ENCODE peak calls at places on chromosomes 11 and 22, in ten cellular contexts. S is activated CD4-positive, alpha-beta T cell treated with anti-CD3 and anti-CD28 coated beads for 36 hours; Q is T follicular helper cell; B is pancreas; Z is CD8-positive, alpha-beta T cell; A is T-cell; N is hippocampal formation; F is midbrain; E is endothelial cell; O is AG04450. Y is an unnamed sample.

GRCh38 chr11:112238041-112238440 is 11.8 kb downstream of the PTS start:
- DNase-seq in S (no peak), Q (no peak), B (no peak), Z (no peak), A (no peak), N (no peak), F (no peak), E (no peak), O (no peak), Y (no peak)

GRCh38 chr11:120133216-120134105 is 4.5 kb downstream of the TRIM29 start:
- DNase-seq in S (no peak), Q (no peak), B (no peak), Z (peak; percentile 2), A (no peak), N (no peak), F (no peak), E (no peak), O (no peak), Y (peak; percentile 37)

GRCh38 chr11:13769188-13769587 is 100.7 kb downstream of the FAR1 start:
- DNase-seq in S (no peak), Q (no peak), B (no peak), Z (no peak), A (no peak), N (no peak), F (no peak), E (no peak), O (no peak), Y (no peak)

GRCh38 chr11:126716456-126717083 is 284.0 kb downstream of the KIRREL3 start:
- DNase-seq in S (peak; percentile 63), Q (no peak), B (no peak), Z (no peak), A (peak; percentile 2), N (peak; percentile 67), F (peak; percentile 70), E (peak; percentile 76), O (no peak), Y (no peak)

GRCh38 chr11:32939046-32939445 is 46.4 kb downstream of the QSER1 start:
- DNase-seq in S (no peak), Q (no peak), B (no peak), Z (no peak), A (no peak), N (no peak), F (no peak), E (no peak), O (no peak), Y (no peak)

GRCh38 chr11:119101367-119101758 is 290 bp downstream of the DPAGT1 start:
- DNase-seq in S (peak; percentile 54), Q (no peak), B (no peak), Z (no peak), A (no peak), N (no peak), F (no peak), E (no peak), O (no peak), Y (no peak)

GRCh38 chr11:59545179-59546020 is 34.1 kb downstream of the OR4D9 start:
- DNase-seq in S (no peak), Q (no peak), B (no peak), Z (no peak), A (no peak), N (no peak), F (no peak), E (no peak), O (no peak), Y (no peak)

GRCh38 chr11:77195071-77195705 is 67.1 kb downstream of the MYO7A start:
- DNase-seq in S (no peak), Q (no peak), B (peak; percentile 60), Z (no peak), A (no peak), N (no peak), F (no peak), E (no peak), O (no peak), Y (no peak)

GRCh38 chr11:9047986-9048522 is 43.3 kb downstream of the SCUBE2 start:
- DNase-seq in S (no peak), Q (no peak), B (no peak), Z (no peak), A (no peak), N (no peak), F (no peak), E (no peak), O (peak; percentile 7), Y (no peak)

GRCh38 chr11:113874096-113874919 is 1.1 kb downstream of the USP28 start:
- DNase-seq in S (no peak), Q (no peak), B (no peak), Z (no peak), A (no peak), N (no peak), F (no peak), E (no peak), O (no peak), Y (no peak)

GRCh38 chr22:39574779-39575551 is 4.4 kb downstream of the CACNA1I start:
- DNase-seq in S (no peak), Q (no peak), B (no peak), Z (no peak), A (no peak), N (no peak), F (no peak), E (no peak), O (peak; percentile 57), Y (no peak)

GRCh38 chr11:3338569-3339565 is 40.1 kb downstream of the ZNF195 start:
- DNase-seq in S (no peak), Q (no peak), B (no peak), Z (no peak), A (no peak), N (no peak), F (no peak), E (no peak), O (no peak), Y (peak; percentile 30)

GRCh38 chr11:64339754-64340408 is at the start of gene CCDC88B:
- DNase-seq in S (peak; percentile 91), Q (peak; percentile 77), B (peak; percentile 79), Z (peak; percentile 84), A (peak; percentile 92), N (no peak), F (no peak), E (no peak), O (no peak), Y (no peak)

GRCh38 chr11:77183421-77183984 is 55.5 kb downstream of the MYO7A start:
- DNase-seq in S (no peak), Q (no peak), B (peak; percentile 20), Z (no peak), A (no peak), N (peak; percentile 26), F (peak; percentile 75), E (no peak), O (no peak), Y (no peak)

GRCh38 chr11:106495046-106495445 is 417.6 kb downstream of the AASDHPPT start:
- DNase-seq in S (no peak), Q (no peak), B (no peak), Z (no peak), A (no peak), N (no peak), F (no peak), E (no peak), O (no peak), Y (no peak)

GRCh38 chr11:128182844-128183243 is 404.5 kb downstream of the ETS1 start:
- DNase-seq in S (peak; percentile 28), Q (no peak), B (no peak), Z (no peak), A (no peak), N (no peak), F (no peak), E (no peak), O (no peak), Y (no peak)

GRCh38 chr11:20289732-20290131 is 73.8 kb upstream of the HTATIP2 start:
- DNase-seq in S (no peak), Q (no peak), B (no peak), Z (no peak), A (no peak), N (no peak), F (no peak), E (no peak), O (no peak), Y (no peak)

GRCh38 chr11:131351848-131352247 is 18.6 kb upstream of the NTM start:
- DNase-seq in S (no peak), Q (no peak), B (no peak), Z (no peak), A (no peak), N (no peak), F (no peak), E (no peak), O (no peak), Y (no peak)

GRCh38 chr22:17777005-17777716 is 2.9 kb upstream of the BID start:
- DNase-seq in S (peak; percentile 80), Q (peak; percentile 44), B (no peak), Z (peak; percentile 72), A (peak; percentile 65), N (no peak), F (no peak), E (no peak), O (no peak), Y (no peak)

GRCh38 chr11:80603472-80603871 is 1162.6 kb upstream of the TENM4 start:
- DNase-seq in S (no peak), Q (no peak), B (no peak), Z (no peak), A (no peak), N (no peak), F (no peak), E (no peak), O (no peak), Y (no peak)

GRCh38 chr11:61131998-61132555 is 29.1 kb downstream of the VPS37C start:
- DNase-seq in S (no peak), Q (no peak), B (peak; percentile 75), Z (no peak), A (no peak), N (no peak), F (no peak), E (no peak), O (no peak), Y (no peak)

GRCh38 chr11:122696662-122697061 is 41.1 kb downstream of the UBASH3B start:
- DNase-seq in S (peak; percentile 83), Q (peak; percentile 48), B (no peak), Z (peak; percentile 65), A (peak; percentile 67), N (no peak), F (no peak), E (no peak), O (no peak), Y (no peak)

GRCh38 chr11:117769530-117769929 is 27.5 kb downstream of the DSCAML1 start:
- DNase-seq in S (no peak), Q (no peak), B (no peak), Z (no peak), A (no peak), N (no peak), F (no peak), E (no peak), O (no peak), Y (no peak)

GRCh38 chr22:29457730-29458129 is 19.3 kb downstream of the RFPL1 start:
- DNase-seq in S (peak; percentile 47), Q (no peak), B (no peak), Z (no peak), A (no peak), N (no peak), F (no peak), E (peak; percentile 49), O (no peak), Y (peak; percentile 70)

GRCh38 chr22:46707305-46707704 is 30.7 kb downstream of the CERK start:
- DNase-seq in S (no peak), Q (no peak), B (peak; percentile 64), Z (no peak), A (no peak), N (no peak), F (no peak), E (no peak), O (no peak), Y (no peak)

GRCh38 chr11:79430280-79430679 is 10.6 kb downstream of the TENM4 start:
- DNase-seq in S (no peak), Q (no peak), B (no peak), Z (no peak), A (no peak), N (no peak), F (no peak), E (no peak), O (no peak), Y (no peak)